ENCODE peak calls at places on chromosomes 4 and X, in four cellular contexts. G is AG09309, W is fibroblast of pulmonary artery, U is Peyer's patch. R is an unnamed sample.

GRCh38 chr4:145218251-145218650 is 37.9 kb upstream of the OTUD4 start:
- DNase-seq in G (no peak), W (peak; percentile 24), U (no peak), R (no peak)

GRCh38 chrX:49186125-49187027 is at the start of gene PRICKLE3:
- DNase-seq in G (no peak), W (peak; percentile 46), U (peak; percentile 87), R (peak; percentile 68)

GRCh38 chr4:7557447-7557846 is 122.7 kb upstream of the PSAPL1 start:
- DNase-seq in G (peak; percentile 78), W (peak; percentile 20), U (no peak), R (no peak)

GRCh38 chrX:12080265-12080664 is 58.0 kb upstream of the FRMPD4 start:
- DNase-seq in G (peak; percentile 16), W (peak; percentile 69), U (no peak), R (no peak)

GRCh38 chrX:21725498-21725897 is 32.4 kb downstream of the SMPX start:
- DNase-seq in G (no peak), W (peak; percentile 24), U (no peak), R (no peak)

GRCh38 chr4:152369903-152370296 is 166.0 kb downstream of the FBXW7 start:
- DNase-seq in G (no peak), W (no peak), U (no peak), R (no peak)

GRCh38 chrX:135484636-135485289 is 35.7 kb upstream of the INTS6L start:
- DNase-seq in G (peak; percentile 31), W (peak; percentile 68), U (no peak), R (no peak)

GRCh38 chr4:56976283-56976877 is 1.0 kb downstream of the NOA1 start:
- DNase-seq in G (no peak), W (no peak), U (no peak), R (no peak)

GRCh38 chrX:30895331-30895730 is 6.3 kb upstream of the TAB3 start:
- DNase-seq in G (no peak), W (no peak), U (no peak), R (no peak)

GRCh38 chrX:70134116-70134477 is 850 bp downstream of the IGBP1 start:
- DNase-seq in G (no peak), W (peak; percentile 20), U (no peak), R (no peak)

GRCh38 chr4:60805500-60806313 is 394.4 kb upstream of the ADGRL3 start:
- DNase-seq in G (no peak), W (peak; percentile 61), U (no peak), R (no peak)

GRCh38 chrX:7904557-7904956 is 22.7 kb downstream of the PNPLA4 start:
- DNase-seq in G (no peak), W (peak; percentile 1), U (no peak), R (no peak)

GRCh38 chr4:183600189-183600685 is 58.7 kb downstream of the RWDD4 start:
- DNase-seq in G (no peak), W (peak; percentile 22), U (no peak), R (no peak)

GRCh38 chr4:100061835-100062234 is 111.8 kb upstream of the H2AZ1 start:
- DNase-seq in G (no peak), W (peak; percentile 24), U (no peak), R (no peak)

GRCh38 chrX:134764202-134764785 is 106.0 kb upstream of the PLAC1 start:
- DNase-seq in G (no peak), W (peak; percentile 43), U (no peak), R (no peak)

GRCh38 chr4:95114521-95114920 is 356.8 kb downstream of the BMPR1B start:
- DNase-seq in G (no peak), W (no peak), U (no peak), R (no peak)

GRCh38 chr4:74123065-74123728 is 24.2 kb upstream of the CXCL2 start:
- DNase-seq in G (peak; percentile 68), W (peak; percentile 92), U (no peak), R (no peak)

GRCh38 chrX:133375558-133376340 is 39.5 kb downstream of the GPC4 start:
- DNase-seq in G (no peak), W (no peak), U (no peak), R (no peak)

GRCh38 chr4:174654634-174655033 is 132.3 kb upstream of the HPGD start:
- DNase-seq in G (no peak), W (no peak), U (no peak), R (no peak)

DNA sequence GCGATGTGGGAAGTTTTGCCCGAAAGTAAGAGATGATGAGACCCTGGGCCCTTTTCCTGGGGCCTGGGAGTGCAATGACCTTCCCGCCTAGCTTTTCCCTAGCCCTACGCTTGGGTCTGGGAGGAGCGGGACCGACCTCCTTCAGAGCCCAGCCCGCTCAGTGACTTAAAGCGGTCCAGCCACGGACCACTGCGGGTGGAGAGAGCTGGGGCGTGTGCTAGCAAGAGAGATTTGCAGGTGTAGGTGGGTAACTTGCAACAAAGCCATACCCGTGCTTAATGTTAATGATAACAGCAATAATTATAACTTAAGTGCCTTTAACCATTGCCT is 503 bp upstream of the PDE5A start:
- DNase-seq in G (no peak), W (no peak), U (no peak), R (no peak)
- TF ChIP-seq CTCF in G (no peak), W (no peak), U (no peak), R (no peak)

DNA sequence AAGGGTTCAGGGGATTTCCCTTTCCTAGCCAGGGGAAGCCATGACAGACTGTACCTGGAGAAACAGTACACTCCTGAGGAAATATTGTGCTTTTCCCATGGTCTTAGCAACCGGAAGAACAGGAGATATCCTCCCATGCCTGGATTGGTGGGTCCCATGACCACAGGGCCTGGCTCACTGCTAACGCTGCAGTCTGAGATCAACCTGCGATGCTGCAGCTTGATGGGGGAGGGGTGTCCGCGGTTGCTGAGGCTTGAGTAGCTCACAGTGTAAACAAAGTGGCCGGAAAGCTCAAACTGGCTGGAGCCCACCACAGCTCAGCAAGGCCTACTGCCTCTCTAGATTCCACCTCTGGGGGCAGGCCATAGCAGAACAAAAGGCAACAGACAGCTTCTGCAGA is 819.5 kb downstream of the TECRL start:
- DNase-seq in G (no peak), W (no peak), U (no peak), R (no peak)
- TF ChIP-seq CTCF in G (no peak), W (no peak), U (no peak), R (no peak)

DNA sequence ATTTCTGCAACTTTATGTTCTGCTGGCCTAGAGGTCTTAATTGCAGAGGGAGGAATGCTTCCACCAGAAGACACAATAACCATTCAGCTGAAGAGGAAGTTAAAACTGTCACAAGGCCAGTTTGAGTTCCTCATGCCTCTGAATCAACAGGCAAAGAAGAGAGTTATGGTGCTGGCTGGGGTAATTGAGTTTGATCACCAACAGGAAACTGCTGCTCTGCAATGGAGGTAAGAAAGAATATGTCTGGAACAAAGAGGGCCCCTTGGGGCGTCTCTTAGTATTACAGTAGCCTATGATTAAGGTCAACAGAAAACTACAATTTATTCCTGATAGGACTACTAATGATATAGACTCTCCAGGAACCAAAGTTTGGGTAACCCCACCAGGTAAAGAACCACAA is 744.0 kb downstream of the FSTL5 start:
- DNase-seq in G (no peak), W (no peak), U (no peak), R (no peak)
- TF ChIP-seq CTCF in G (no peak), W (no peak), U (no peak), R (no peak)

GRCh38 chr4:176377705-176378302 is 58.0 kb downstream of the SPCS3 start:
- DNase-seq in G (no peak), W (peak; percentile 52), U (no peak), R (no peak)
- TF ChIP-seq CTCF in G (peak; percentile 29), W (peak; percentile 51), U (no peak), R (no peak)

GRCh38 chr4:47383829-47384427 is 79.6 kb downstream of the COMMD8 start:
- DNase-seq in G (no peak), W (peak; percentile 64), U (no peak), R (no peak)
- TF ChIP-seq CTCF in G (peak; percentile 40), W (peak; percentile 51), U (no peak), R (no peak)

DNA sequence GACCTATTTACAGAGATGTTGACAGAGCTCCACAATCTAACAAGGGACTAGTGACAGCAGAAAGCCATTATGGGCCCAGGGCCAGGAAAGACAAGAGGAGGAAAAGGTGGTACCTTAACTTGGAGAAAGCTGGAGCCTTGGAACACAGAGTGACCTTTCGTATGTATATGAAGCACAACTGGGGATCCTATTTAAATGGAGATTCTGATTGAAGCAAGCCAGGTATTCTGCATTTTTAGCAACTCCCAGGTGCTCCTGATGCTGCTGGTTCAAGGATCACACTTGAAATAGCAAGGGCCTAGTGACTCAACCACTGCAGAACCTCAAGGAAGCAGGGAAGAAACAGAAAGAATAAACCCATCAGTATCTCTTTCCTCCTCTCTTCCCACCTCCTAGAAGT is 99.4 kb downstream of the TMEM47 start:
- DNase-seq in G (no peak), W (no peak), U (no peak), R (no peak)
- TF ChIP-seq CTCF in G (no peak), W (no peak), U (no peak), R (no peak)

GRCh38 chr4:37666625-37667071 is 19.5 kb downstream of the RELL1 start:
- DNase-seq in G (peak; percentile 43), W (peak; percentile 91), U (no peak), R (no peak)
- TF ChIP-seq CTCF in G (peak; percentile 14), W (peak; percentile 31), U (no peak), R (no peak)

R was measured in activated B cell treated with CpG ODN at 0.5 μM for 24 hours.